ENCODE peak calls at places on chromosomes 4 and X, in nine cellular contexts. O, T, F, Q, K, A, N, Z and C are unnamed samples.

GRCh38 chr4:109803924-109804571 is 2.2 kb upstream of the CFI start:
- DNase-seq in T (peak; percentile 17), A (no peak), N (peak; percentile 48), Z (no peak), O (peak; percentile 23), Q (no peak), K (peak; percentile 79), F (no peak), C (no peak)

GRCh38 chr4:3041192-3042142 is 32.9 kb downstream of the HTT-AS start:
- DNase-seq in N (peak; percentile 15), Z (peak; percentile 68), O (peak; percentile 22), A (no peak), F (no peak), Q (no peak), K (peak; percentile 11), T (peak; percentile 64), C (no peak)

GRCh38 chrX:17022205-17022604 is 75.7 kb downstream of the REPS2 start:
- DNase-seq in O (peak; percentile 29), Q (peak; percentile 55), T (no peak), Z (no peak), F (no peak), K (peak; percentile 77), A (no peak), N (no peak), C (no peak)

GRCh38 chr4:51909236-51909703 is 66.3 kb downstream of the DCUN1D4 start:
- DNase-seq in F (no peak), Q (no peak), A (no peak), K (no peak), N (no peak), Z (no peak), O (no peak), T (no peak), C (no peak)

GRCh38 chrX:136202889-136203288 is 48.3 kb downstream of the MAP7D3 start:
- DNase-seq in Z (no peak), O (peak; percentile 68), T (no peak), Q (no peak), N (no peak), K (peak; percentile 64), F (no peak), A (no peak), C (no peak)

GRCh38 chrX:147570483-147570882 is 341.2 kb upstream of the FMR1 start:
- DNase-seq in F (no peak), K (no peak), Q (no peak), T (no peak), A (no peak), O (no peak), Z (no peak), N (no peak), C (no peak)

GRCh38 chr4:139594591-139595185 is 38.7 kb upstream of the SETD7 start:
- DNase-seq in F (no peak), A (no peak), O (no peak), T (no peak), Q (no peak), K (no peak), N (no peak), Z (no peak), C (no peak)

GRCh38 chr4:152719856-152720556 is 40.2 kb upstream of the TMEM154 start:
- DNase-seq in T (no peak), O (no peak), Z (no peak), A (no peak), Q (no peak), F (no peak), N (no peak), K (peak; percentile 46), C (peak; percentile 74)

GRCh38 chr4:112938461-112939058 is 110.9 kb upstream of the ANK2 start:
- DNase-seq in F (no peak), K (peak; percentile 72), A (no peak), Q (peak; percentile 15), T (no peak), Z (no peak), O (peak; percentile 27), N (peak; percentile 19), C (peak; percentile 48)

GRCh38 chr4:1249731-1250526 is 999 bp upstream of the CTBP1 start:
- DNase-seq in T (no peak), K (peak; percentile 59), A (no peak), F (peak; percentile 59), Z (peak; percentile 74), N (peak; percentile 53), O (peak; percentile 24), Q (no peak), C (no peak)

GRCh38 chr4:153000068-153000420 is 63.9 kb downstream of the FHDC1 start:
- DNase-seq in F (no peak), T (no peak), A (no peak), Z (no peak), K (no peak), O (no peak), N (no peak), Q (no peak), C (no peak)

GRCh38 chr4:53541577-53542206 is 49.6 kb downstream of the LNX1 start:
- DNase-seq in F (no peak), A (no peak), T (no peak), K (peak; percentile 91), O (peak; percentile 74), Z (no peak), N (peak; percentile 72), Q (peak; percentile 82), C (no peak)

GRCh38 chr4:19063662-19064061 is 1042.1 kb upstream of the LCORL start:
- DNase-seq in N (no peak), O (no peak), A (no peak), F (no peak), K (no peak), Q (no peak), T (no peak), Z (no peak), C (no peak)

GRCh38 chrX:40573763-40574162 is 7.0 kb upstream of the ATP6AP2 start:
- DNase-seq in T (no peak), N (no peak), Q (no peak), A (no peak), F (no peak), K (peak; percentile 44), O (no peak), Z (no peak), C (no peak)

GRCh38 chrX:119067023-119067739 is 5.6 kb upstream of the CT47C1 start:
- DNase-seq in F (no peak), Z (peak; percentile 72), K (peak; percentile 75), O (peak; percentile 13), A (peak; percentile 42), T (peak; percentile 23), Q (no peak), N (peak; percentile 70), C (peak; percentile 17)

GRCh38 chr4:84690481-84690880 is 107.6 kb downstream of the CDS1 start:
- DNase-seq in Z (no peak), N (no peak), A (no peak), K (no peak), Q (no peak), F (no peak), O (no peak), T (no peak), C (no peak)

GRCh38 chrX:42530027-42530426 is 247.9 kb downstream of the PPP1R2C start:
- DNase-seq in K (peak; percentile 52), F (no peak), O (peak; percentile 54), A (no peak), N (no peak), T (no peak), Z (no peak), Q (peak; percentile 27), C (no peak)

GRCh38 chr4:54228064-54228527 is 997 bp upstream of the PDGFRA start:
- DNase-seq in F (no peak), K (peak; percentile 88), Z (peak; percentile 89), A (peak; percentile 47), Q (no peak), T (peak; percentile 59), O (no peak), N (peak; percentile 66), C (no peak)

GRCh38 chrX:88789825-88790224 is 42.8 kb downstream of the CPXCR1 start:
- DNase-seq in Z (no peak), T (no peak), K (no peak), F (no peak), O (no peak), A (no peak), N (no peak), Q (no peak), C (no peak)

GRCh38 chr4:128061566-128062536 is 739 bp downstream of the LARP1B start:
- DNase-seq in T (peak; percentile 29), A (peak; percentile 47), F (peak; percentile 61), Z (peak; percentile 75), Q (no peak), O (peak; percentile 16), N (peak; percentile 87), K (peak; percentile 36), C (peak; percentile 38)

GRCh38 chrX:4876268-4876667 is 1162.8 kb upstream of the PRKX start:
- DNase-seq in Q (no peak), O (no peak), Z (no peak), A (no peak), N (no peak), F (no peak), T (no peak), K (no peak), C (no peak)